ENCODE peak calls at places on chromosomes 6 and 20, in nine cellular contexts. One of them, this sample, is unnamed.

GRCh38 chr6:44495036-44495901 is 107.8 kb downstream of the CDC5L start:
- DNase-seq in heart right ventricle: no peak
- DNase-seq in nephron progenitor cell: no peak
- DNase-seq in body of pancreas: no peak
- DNase-seq in CD8-positive, alpha-beta T cell: no peak
- DNase-seq in breast epithelium: no peak
- DNase-seq in B cell: no peak
- DNase-seq in A549: no peak
- DNase-seq in lung: no peak
- DNase-seq in this sample: no peak

GRCh38 chr6:163712569-163712966 is 298.1 kb downstream of the QKI start:
- DNase-seq in heart right ventricle: no peak
- DNase-seq in nephron progenitor cell: no peak
- DNase-seq in body of pancreas: no peak
- DNase-seq in CD8-positive, alpha-beta T cell: no peak
- DNase-seq in breast epithelium: no peak
- DNase-seq in B cell: no peak
- DNase-seq in A549: no peak
- DNase-seq in lung: no peak
- DNase-seq in this sample: no peak

GRCh38 chr6:35486005-35486925 is 10.6 kb downstream of the TEAD3 start:
- DNase-seq in heart right ventricle: peak
- DNase-seq in nephron progenitor cell: peak
- DNase-seq in body of pancreas: peak
- DNase-seq in CD8-positive, alpha-beta T cell: no peak
- DNase-seq in breast epithelium: peak
- DNase-seq in B cell: no peak
- DNase-seq in A549: no peak
- DNase-seq in lung: peak
- DNase-seq in this sample: no peak

GRCh38 chr6:36728289-36729168 is 30.9 kb downstream of the RAB44 start:
- DNase-seq in heart right ventricle: no peak
- DNase-seq in nephron progenitor cell: no peak
- DNase-seq in body of pancreas: no peak
- DNase-seq in CD8-positive, alpha-beta T cell: no peak
- DNase-seq in breast epithelium: no peak
- DNase-seq in B cell: no peak
- DNase-seq in A549: no peak
- DNase-seq in lung: no peak
- DNase-seq in this sample: no peak

GRCh38 chr6:157012355-157012754 is 235.2 kb downstream of the ARID1B start:
- DNase-seq in heart right ventricle: no peak
- DNase-seq in nephron progenitor cell: no peak
- DNase-seq in body of pancreas: no peak
- DNase-seq in CD8-positive, alpha-beta T cell: no peak
- DNase-seq in breast epithelium: no peak
- DNase-seq in B cell: no peak
- DNase-seq in A549: no peak
- DNase-seq in lung: no peak
- DNase-seq in this sample: no peak

GRCh38 chr6:85406641-85407075 is 43.2 kb upstream of the NT5E start:
- DNase-seq in heart right ventricle: no peak
- DNase-seq in nephron progenitor cell: no peak
- DNase-seq in body of pancreas: no peak
- DNase-seq in CD8-positive, alpha-beta T cell: no peak
- DNase-seq in breast epithelium: no peak
- DNase-seq in B cell: no peak
- DNase-seq in A549: no peak
- DNase-seq in lung: no peak
- DNase-seq in this sample: no peak

GRCh38 chr20:19778404-19778803 is 20.3 kb downstream of the RIN2 start:
- DNase-seq in heart right ventricle: no peak
- DNase-seq in nephron progenitor cell: no peak
- DNase-seq in body of pancreas: no peak
- DNase-seq in CD8-positive, alpha-beta T cell: no peak
- DNase-seq in breast epithelium: no peak
- DNase-seq in B cell: no peak
- DNase-seq in A549: no peak
- DNase-seq in lung: no peak
- DNase-seq in this sample: no peak

GRCh38 chr6:161415302-161415855 is 141.5 kb upstream of the AGPAT4 start:
- DNase-seq in heart right ventricle: no peak
- DNase-seq in nephron progenitor cell: no peak
- DNase-seq in body of pancreas: no peak
- DNase-seq in CD8-positive, alpha-beta T cell: no peak
- DNase-seq in breast epithelium: no peak
- DNase-seq in B cell: no peak
- DNase-seq in A549: no peak
- DNase-seq in lung: no peak
- DNase-seq in this sample: no peak

GRCh38 chr6:110595112-110595511 is 118.7 kb upstream of the SLC22A16 start:
- DNase-seq in heart right ventricle: no peak
- DNase-seq in nephron progenitor cell: no peak
- DNase-seq in body of pancreas: no peak
- DNase-seq in CD8-positive, alpha-beta T cell: no peak
- DNase-seq in breast epithelium: no peak
- DNase-seq in B cell: no peak
- DNase-seq in A549: no peak
- DNase-seq in lung: no peak
- DNase-seq in this sample: no peak

GRCh38 chr6:51301969-51302368 is 483.3 kb downstream of the TFAP2B start:
- DNase-seq in heart right ventricle: no peak
- DNase-seq in nephron progenitor cell: no peak
- DNase-seq in body of pancreas: no peak
- DNase-seq in CD8-positive, alpha-beta T cell: no peak
- DNase-seq in breast epithelium: no peak
- DNase-seq in B cell: no peak
- DNase-seq in A549: no peak
- DNase-seq in lung: no peak
- DNase-seq in this sample: no peak

GRCh38 chr6:147546501-147547368 is 38.2 kb downstream of the SAMD5 start:
- DNase-seq in heart right ventricle: no peak
- DNase-seq in nephron progenitor cell: no peak
- DNase-seq in body of pancreas: no peak
- DNase-seq in CD8-positive, alpha-beta T cell: no peak
- DNase-seq in breast epithelium: no peak
- DNase-seq in B cell: no peak
- DNase-seq in A549: no peak
- DNase-seq in lung: no peak
- DNase-seq in this sample: no peak

GRCh38 chr6:144307880-144308279 is 22.7 kb downstream of the UTRN start:
- DNase-seq in heart right ventricle: no peak
- DNase-seq in nephron progenitor cell: no peak
- DNase-seq in body of pancreas: no peak
- DNase-seq in CD8-positive, alpha-beta T cell: no peak
- DNase-seq in breast epithelium: no peak
- DNase-seq in B cell: no peak
- DNase-seq in A549: no peak
- DNase-seq in lung: no peak
- DNase-seq in this sample: no peak

GRCh38 chr6:136113736-136114173 is 136.4 kb downstream of the MTFR2 start:
- DNase-seq in heart right ventricle: peak
- DNase-seq in nephron progenitor cell: peak
- DNase-seq in body of pancreas: peak
- DNase-seq in CD8-positive, alpha-beta T cell: no peak
- DNase-seq in breast epithelium: no peak
- DNase-seq in B cell: no peak
- DNase-seq in A549: no peak
- DNase-seq in lung: peak
- DNase-seq in this sample: no peak

GRCh38 chr6:143323729-143324465 is 126.6 kb downstream of the ADAT2 start:
- DNase-seq in heart right ventricle: no peak
- DNase-seq in nephron progenitor cell: no peak
- DNase-seq in body of pancreas: no peak
- DNase-seq in CD8-positive, alpha-beta T cell: no peak
- DNase-seq in breast epithelium: no peak
- DNase-seq in B cell: no peak
- DNase-seq in A549: no peak
- DNase-seq in lung: no peak
- DNase-seq in this sample: no peak

GRCh38 chr6:41039060-41039998 is at the start of gene UNC5CL:
- DNase-seq in heart right ventricle: no peak
- DNase-seq in nephron progenitor cell: peak
- DNase-seq in body of pancreas: peak
- DNase-seq in CD8-positive, alpha-beta T cell: peak
- DNase-seq in breast epithelium: no peak
- DNase-seq in B cell: peak
- DNase-seq in A549: peak
- DNase-seq in lung: peak
- DNase-seq in this sample: no peak

DNA sequence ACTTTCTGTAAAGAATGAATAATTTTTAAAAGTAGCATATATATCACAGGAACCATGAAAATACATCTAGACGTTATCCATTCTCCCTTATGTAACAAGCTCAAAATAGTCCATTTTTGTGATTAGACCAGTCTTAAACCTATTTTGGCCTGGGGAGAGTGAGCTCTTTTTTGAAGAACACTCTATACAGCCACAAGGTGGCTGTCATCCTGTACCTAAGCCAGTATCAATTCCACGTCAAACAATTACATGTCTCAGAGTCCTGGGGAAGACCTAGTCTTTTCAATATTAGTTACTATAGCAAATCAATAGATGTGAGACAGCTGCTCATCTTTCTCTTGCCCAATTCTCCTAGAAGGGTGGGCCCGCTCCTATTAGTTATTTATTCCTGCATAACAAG is 28.4 kb downstream of the FBXO5 start:
- DNase-seq in heart right ventricle: no peak
- DNase-seq in nephron progenitor cell: no peak
- DNase-seq in body of pancreas: no peak
- DNase-seq in CD8-positive, alpha-beta T cell: no peak
- DNase-seq in breast epithelium: no peak
- DNase-seq in B cell: no peak
- DNase-seq in A549: no peak
- DNase-seq in lung: no peak
- DNase-seq in this sample: no peak
- TF ChIP-seq CTCF in heart right ventricle: no peak
- TF ChIP-seq CTCF in nephron progenitor cell: no peak
- TF ChIP-seq CTCF in body of pancreas: no peak
- TF ChIP-seq CTCF in CD8-positive, alpha-beta T cell: no peak
- TF ChIP-seq CTCF in breast epithelium: no peak
- TF ChIP-seq CTCF in B cell: no peak
- TF ChIP-seq CTCF in A549: no peak
- TF ChIP-seq CTCF in lung: no peak
- TF ChIP-seq CTCF in this sample: no peak

GRCh38 chr20:38315290-38315966 is 11.5 kb downstream of the BPI start:
- DNase-seq in heart right ventricle: no peak
- DNase-seq in nephron progenitor cell: no peak
- DNase-seq in body of pancreas: no peak
- DNase-seq in CD8-positive, alpha-beta T cell: no peak
- DNase-seq in breast epithelium: no peak
- DNase-seq in B cell: no peak
- DNase-seq in A549: no peak
- DNase-seq in lung: no peak
- DNase-seq in this sample: no peak
- TF ChIP-seq CTCF in heart right ventricle: peak
- TF ChIP-seq CTCF in nephron progenitor cell: no peak
- TF ChIP-seq CTCF in body of pancreas: no peak
- TF ChIP-seq CTCF in CD8-positive, alpha-beta T cell: no peak
- TF ChIP-seq CTCF in breast epithelium: no peak
- TF ChIP-seq CTCF in B cell: no peak
- TF ChIP-seq CTCF in A549: no peak
- TF ChIP-seq CTCF in lung: no peak
- TF ChIP-seq CTCF in this sample: peak

GRCh38 chr6:33949877-33950831 is 146.4 kb upstream of the MLN start:
- DNase-seq in heart right ventricle: no peak
- DNase-seq in nephron progenitor cell: no peak
- DNase-seq in body of pancreas: no peak
- DNase-seq in CD8-positive, alpha-beta T cell: no peak
- DNase-seq in breast epithelium: peak
- DNase-seq in B cell: no peak
- DNase-seq in A549: no peak
- DNase-seq in lung: no peak
- DNase-seq in this sample: no peak
- TF ChIP-seq CTCF in heart right ventricle: no peak
- TF ChIP-seq CTCF in nephron progenitor cell: no peak
- TF ChIP-seq CTCF in body of pancreas: no peak
- TF ChIP-seq CTCF in CD8-positive, alpha-beta T cell: no peak
- TF ChIP-seq CTCF in breast epithelium: no peak
- TF ChIP-seq CTCF in B cell: no peak
- TF ChIP-seq CTCF in A549: no peak
- TF ChIP-seq CTCF in lung: no peak
- TF ChIP-seq CTCF in this sample: no peak

GRCh38 chr20:33668791-33669155 is 2.0 kb downstream of the ACTL10 start:
- DNase-seq in heart right ventricle: peak
- DNase-seq in nephron progenitor cell: no peak
- DNase-seq in body of pancreas: no peak
- DNase-seq in CD8-positive, alpha-beta T cell: no peak
- DNase-seq in breast epithelium: no peak
- DNase-seq in B cell: no peak
- DNase-seq in A549: no peak
- DNase-seq in lung: no peak
- DNase-seq in this sample: no peak

GRCh38 chr20:33666293-33667244 is at the start of gene ACTL10:
- DNase-seq in heart right ventricle: peak
- DNase-seq in nephron progenitor cell: peak
- DNase-seq in body of pancreas: peak
- DNase-seq in CD8-positive, alpha-beta T cell: peak
- DNase-seq in breast epithelium: peak
- DNase-seq in B cell: peak
- DNase-seq in A549: no peak
- DNase-seq in lung: peak
- DNase-seq in this sample: peak

GRCh38 chr20:33667245-33668086 is 723 bp downstream of the ACTL10 start:
- DNase-seq in heart right ventricle: peak
- DNase-seq in nephron progenitor cell: peak
- DNase-seq in body of pancreas: peak
- DNase-seq in CD8-positive, alpha-beta T cell: peak
- DNase-seq in breast epithelium: peak
- DNase-seq in B cell: peak
- DNase-seq in A549: no peak
- DNase-seq in lung: no peak
- DNase-seq in this sample: peak

GRCh38 chr20:33669224-33669623 is 2.5 kb downstream of the ACTL10 start:
- DNase-seq in heart right ventricle: peak
- DNase-seq in nephron progenitor cell: no peak
- DNase-seq in body of pancreas: no peak
- DNase-seq in CD8-positive, alpha-beta T cell: no peak
- DNase-seq in breast epithelium: no peak
- DNase-seq in B cell: no peak
- DNase-seq in A549: no peak
- DNase-seq in lung: no peak
- DNase-seq in this sample: no peak

DNA sequence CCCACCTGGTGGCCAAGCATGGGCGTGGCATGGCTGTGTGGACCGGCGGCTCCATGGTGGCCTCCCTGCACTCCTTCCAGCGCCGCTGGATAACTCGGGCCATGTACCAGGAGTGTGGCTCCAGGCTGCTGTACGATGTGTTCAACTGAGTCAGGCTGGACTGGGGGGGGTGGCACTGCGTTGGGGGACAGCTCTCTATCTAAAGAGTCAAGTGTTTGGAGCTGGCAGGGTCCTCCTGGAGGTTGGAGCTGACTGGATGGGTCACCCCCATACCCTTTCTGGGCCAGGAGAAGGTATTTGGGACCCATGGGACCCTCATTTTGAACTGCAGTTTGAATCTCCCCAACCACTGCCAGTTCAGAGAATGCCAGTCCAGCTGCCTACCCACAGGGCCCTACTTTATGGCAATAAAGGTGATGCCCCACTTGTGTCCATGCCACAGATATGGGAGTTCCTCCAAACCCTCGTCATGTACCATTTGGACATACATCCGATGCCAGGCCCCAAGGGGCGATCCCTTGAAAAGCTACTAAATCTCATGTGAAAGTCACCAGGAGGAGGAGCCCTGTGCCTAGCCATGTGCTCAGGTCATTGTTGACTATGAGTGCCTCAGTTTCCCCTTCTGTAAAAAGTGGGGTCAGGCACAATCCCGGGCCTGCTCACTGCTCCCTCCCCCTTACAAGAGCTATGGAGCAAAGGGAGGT is 1.5 kb downstream of the ACTL10 start:
- DNase-seq in heart right ventricle: peak
- DNase-seq in nephron progenitor cell: peak
- DNase-seq in body of pancreas: peak
- DNase-seq in CD8-positive, alpha-beta T cell: no peak
- DNase-seq in breast epithelium: peak
- DNase-seq in B cell: no peak
- DNase-seq in A549: peak
- DNase-seq in lung: peak
- DNase-seq in this sample: no peak
- TF ChIP-seq CTCF in heart right ventricle: peak
- TF ChIP-seq CTCF in nephron progenitor cell: peak
- TF ChIP-seq CTCF in body of pancreas: no peak
- TF ChIP-seq CTCF in CD8-positive, alpha-beta T cell: no peak
- TF ChIP-seq CTCF in breast epithelium: no peak
- TF ChIP-seq CTCF in B cell: peak
- TF ChIP-seq CTCF in A549: no peak
- TF ChIP-seq CTCF in lung: peak
- TF ChIP-seq CTCF in this sample: peak